ENCODE peak calls at places on chromosomes 11 and 22, in eight cellular contexts. I, Y, Z, G, X, N, F and A are unnamed samples.
A peak's percentile ranks its signal among the peaks of the same experiment; 100 is the strongest.

GRCh38 chr11:12773591-12773990 is 99.4 kb downstream of the TEAD1 start:
- DNase-seq in I (no peak), Y (no peak), Z (no peak), G (no peak), X (no peak), N (no peak), F (no peak), A (no peak)

GRCh38 chr11:47496808-47497207 is 47.9 kb upstream of the RAPSN start:
- DNase-seq in I (no peak), Y (no peak), Z (no peak), G (no peak), X (no peak), N (no peak), F (no peak), A (no peak)

GRCh38 chr11:113697075-113697474 is 9.0 kb downstream of the TMPRSS5 start:
- DNase-seq in I (no peak), Y (no peak), Z (no peak), G (no peak), X (no peak), N (no peak), F (no peak), A (no peak)

GRCh38 chr11:73296501-73297230 is 11.4 kb upstream of the ARHGEF17 start:
- DNase-seq in I (no peak), Y (no peak), Z (no peak), G (no peak), X (no peak), N (no peak), F (no peak), A (no peak)

GRCh38 chr22:49783926-49784629 is 43.6 kb downstream of the BRD1 start:
- DNase-seq in I (peak; percentile 10), Y (no peak), Z (no peak), G (no peak), X (no peak), N (no peak), F (no peak), A (no peak)

GRCh38 chr11:65448074-65448417 is 25.4 kb downstream of the NEAT1 start:
- DNase-seq in I (no peak), Y (no peak), Z (no peak), G (no peak), X (no peak), N (no peak), F (no peak), A (no peak)

GRCh38 chr11:19577391-19577831 is 135.2 kb upstream of the NAV2 start:
- DNase-seq in I (no peak), Y (no peak), Z (no peak), G (no peak), X (no peak), N (no peak), F (no peak), A (no peak)

GRCh38 chr11:112745958-112746357 is 215.3 kb upstream of the NCAM1 start:
- DNase-seq in I (no peak), Y (no peak), Z (no peak), G (no peak), X (no peak), N (no peak), F (peak; percentile 3), A (no peak)

GRCh38 chr11:71086687-71087258 is 165.6 kb downstream of the SHANK2 start:
- DNase-seq in I (no peak), Y (no peak), Z (peak; percentile 80), G (no peak), X (no peak), N (peak; percentile 38), F (peak; percentile 44), A (no peak)

GRCh38 chr11:27406498-27407354 is 43.7 kb upstream of the CCDC34 start:
- DNase-seq in I (no peak), Y (no peak), Z (no peak), G (no peak), X (no peak), N (no peak), F (no peak), A (no peak)

GRCh38 chr11:26779466-26779865 is 57.6 kb upstream of the SLC5A12 start:
- DNase-seq in I (no peak), Y (no peak), Z (no peak), G (no peak), X (no peak), N (no peak), F (no peak), A (no peak)

GRCh38 chr11:35725880-35726279 is 63.3 kb downstream of the TRIM44 start:
- DNase-seq in I (no peak), Y (no peak), Z (no peak), G (no peak), X (no peak), N (no peak), F (peak; percentile 73), A (no peak)

GRCh38 chr22:40627612-40628011 is 8.9 kb downstream of the MRTFA start:
- DNase-seq in I (no peak), Y (no peak), Z (no peak), G (no peak), X (no peak), N (no peak), F (no peak), A (no peak)

GRCh38 chr11:28984216-28984615 is 876.0 kb downstream of the METTL15 start:
- DNase-seq in I (no peak), Y (no peak), Z (no peak), G (no peak), X (no peak), N (no peak), F (no peak), A (no peak)

GRCh38 chr22:46012881-46013281 is 35.9 kb upstream of the WNT7B start:
- DNase-seq in I (peak; percentile 30), Y (peak; percentile 71), Z (no peak), G (no peak), X (no peak), N (no peak), F (no peak), A (no peak)

GRCh38 chr22:29617922-29618629 is 14.6 kb downstream of the NF2 start:
- DNase-seq in I (no peak), Y (no peak), Z (no peak), G (no peak), X (no peak), N (no peak), F (peak; percentile 30), A (no peak)

GRCh38 chr11:6596237-6596877 is 7.1 kb downstream of the RRP8 start:
- DNase-seq in I (no peak), Y (no peak), Z (no peak), G (no peak), X (no peak), N (no peak), F (no peak), A (no peak)

GRCh38 chr22:24186892-24187670 is 5.8 kb downstream of the SUSD2 start:
- DNase-seq in I (no peak), Y (no peak), Z (no peak), G (no peak), X (no peak), N (no peak), F (no peak), A (no peak)

GRCh38 chr11:126452718-126453117 is 97.2 kb downstream of the ST3GAL4 start:
- DNase-seq in I (no peak), Y (no peak), Z (peak; percentile 22), G (no peak), X (no peak), N (no peak), F (no peak), A (no peak)

GRCh38 chr22:46049726-46050450 is 72.9 kb upstream of the WNT7B start:
- DNase-seq in I (no peak), Y (peak; percentile 59), Z (no peak), G (no peak), X (no peak), N (no peak), F (no peak), A (no peak)

GRCh38 chr22:32868928-32869327 is 67.4 kb downstream of the TIMP3 start:
- DNase-seq in I (no peak), Y (no peak), Z (no peak), G (no peak), X (no peak), N (no peak), F (no peak), A (no peak)

GRCh38 chr11:73538381-73538872 is 59.5 kb downstream of the FAM168A start:
- DNase-seq in I (no peak), Y (no peak), Z (peak; percentile 70), G (no peak), X (peak; percentile 30), N (peak; percentile 30), F (no peak), A (no peak)

GRCh38 chr11:74925281-74925680 is 23.6 kb downstream of the XRRA1 start:
- DNase-seq in I (no peak), Y (no peak), Z (no peak), G (no peak), X (no peak), N (no peak), F (no peak), A (no peak)

GRCh38 chr11:86608251-86608799 is 64.1 kb downstream of the ME3 start:
- DNase-seq in I (peak; percentile 56), Y (peak; percentile 80), Z (peak; percentile 82), G (peak; percentile 41), X (peak; percentile 14), N (no peak), F (peak; percentile 76), A (peak; percentile 7)

GRCh38 chr11:86523738-86524602 is 148.4 kb downstream of the ME3 start:
- DNase-seq in I (no peak), Y (no peak), Z (no peak), G (no peak), X (no peak), N (no peak), F (peak; percentile 91), A (no peak)

GRCh38 chr11:128271401-128271800 is 316.0 kb downstream of the ETS1 start:
- DNase-seq in I (no peak), Y (no peak), Z (no peak), G (no peak), X (no peak), N (no peak), F (no peak), A (no peak)

GRCh38 chr11:114060402-114061052 is 1.0 kb downstream of the ZBTB16 start:
- DNase-seq in I (peak; percentile 48), Y (no peak), Z (peak; percentile 51), G (no peak), X (no peak), N (peak; percentile 36), F (no peak), A (peak; percentile 46)

GRCh38 chr11:111438846-111439520 is 59.9 kb upstream of the POU2AF1 start:
- DNase-seq in I (no peak), Y (no peak), Z (no peak), G (no peak), X (no peak), N (no peak), F (no peak), A (no peak)

GRCh38 chr11:62394825-62395538 is 23.9 kb upstream of the SCGB1A1 start:
- DNase-seq in I (peak; percentile 76), Y (peak; percentile 89), Z (peak; percentile 89), G (peak; percentile 32), X (peak; percentile 58), N (peak; percentile 78), F (peak; percentile 73), A (no peak)

GRCh38 chr11:61119571-61119970 is 17.3 kb downstream of the CD5 start:
- DNase-seq in I (no peak), Y (no peak), Z (no peak), G (no peak), X (no peak), N (no peak), F (no peak), A (no peak)

GRCh38 chr11:111452146-111452545 is 60.0 kb downstream of the BTG4 start:
- DNase-seq in I (no peak), Y (no peak), Z (no peak), G (no peak), X (no peak), N (no peak), F (no peak), A (no peak)

GRCh38 chr11:8242113-8242475 is 21.6 kb downstream of the LMO1 start:
- DNase-seq in I (no peak), Y (no peak), Z (peak; percentile 45), G (no peak), X (no peak), N (no peak), F (no peak), A (no peak)

GRCh38 chr11:79768343-79768742 is 327.5 kb upstream of the TENM4 start:
- DNase-seq in I (no peak), Y (no peak), Z (no peak), G (no peak), X (no peak), N (no peak), F (no peak), A (no peak)

GRCh38 chr11:2691991-2692841 is 7.6 kb downstream of the KCNQ1OT1 start:
- DNase-seq in I (no peak), Y (no peak), Z (peak; percentile 67), G (no peak), X (no peak), N (no peak), F (no peak), A (no peak)